ENCODE peak calls at places on chromosome 4, in five cellular contexts. One of them, this sample, is unnamed.

GRCh38 chr4:143351149-143351691 is 14.5 kb downstream of the GAB1 start:
- DNase-seq in GM12891: no peak
- DNase-seq in K562: no peak
- DNase-seq in H1: no peak
- DNase-seq in HepG2: no peak
- DNase-seq in this sample: no peak

GRCh38 chr4:19030048-19030447 is 1008.5 kb upstream of the LCORL start:
- DNase-seq in GM12891: no peak
- DNase-seq in K562: no peak
- DNase-seq in H1: no peak
- DNase-seq in HepG2: no peak
- DNase-seq in this sample: no peak

GRCh38 chr4:150235317-150235716 is 157.1 kb downstream of the DCLK2 start:
- DNase-seq in GM12891: no peak
- DNase-seq in K562: no peak
- DNase-seq in H1: no peak
- DNase-seq in HepG2: no peak
- DNase-seq in this sample: no peak

GRCh38 chr4:10074767-10075105 is 41.9 kb downstream of the WDR1 start:
- DNase-seq in GM12891: peak
- DNase-seq in K562: peak
- DNase-seq in H1: no peak
- DNase-seq in HepG2: no peak
- DNase-seq in this sample: no peak

GRCh38 chr4:54230479-54231418 is 1.7 kb downstream of the PDGFRA start:
- DNase-seq in GM12891: no peak
- DNase-seq in K562: no peak
- DNase-seq in H1: no peak
- DNase-seq in HepG2: no peak
- DNase-seq in this sample: no peak

GRCh38 chr4:129532573-129532972 is 436.6 kb downstream of the C4orf33 start:
- DNase-seq in GM12891: no peak
- DNase-seq in K562: no peak
- DNase-seq in H1: no peak
- DNase-seq in HepG2: no peak
- DNase-seq in this sample: no peak

GRCh38 chr4:37666625-37667071 is 19.5 kb downstream of the RELL1 start:
- DNase-seq in GM12891: no peak
- DNase-seq in K562: no peak
- DNase-seq in H1: no peak
- DNase-seq in HepG2: peak
- DNase-seq in this sample: no peak

GRCh38 chr4:151418856-151419255 is 9.9 kb downstream of the FHIP1A start:
- DNase-seq in GM12891: no peak
- DNase-seq in K562: no peak
- DNase-seq in H1: no peak
- DNase-seq in HepG2: no peak
- DNase-seq in this sample: no peak

GRCh38 chr4:124717101-124717500 is 4.6 kb upstream of the ANKRD50 start:
- DNase-seq in GM12891: no peak
- DNase-seq in K562: no peak
- DNase-seq in H1: no peak
- DNase-seq in HepG2: no peak
- DNase-seq in this sample: no peak

GRCh38 chr4:86894465-86894864 is 2.2 kb upstream of the C4orf36 start:
- DNase-seq in GM12891: no peak
- DNase-seq in K562: no peak
- DNase-seq in H1: no peak
- DNase-seq in HepG2: no peak
- DNase-seq in this sample: no peak

GRCh38 chr4:153143527-153144348 is 60.5 kb upstream of the TRIM2 start:
- DNase-seq in GM12891: no peak
- DNase-seq in K562: peak
- DNase-seq in H1: no peak
- DNase-seq in HepG2: no peak
- DNase-seq in this sample: no peak

GRCh38 chr4:147355849-147356248 is 125.0 kb upstream of the EDNRA start:
- DNase-seq in GM12891: no peak
- DNase-seq in K562: no peak
- DNase-seq in H1: no peak
- DNase-seq in HepG2: no peak
- DNase-seq in this sample: no peak

DNA sequence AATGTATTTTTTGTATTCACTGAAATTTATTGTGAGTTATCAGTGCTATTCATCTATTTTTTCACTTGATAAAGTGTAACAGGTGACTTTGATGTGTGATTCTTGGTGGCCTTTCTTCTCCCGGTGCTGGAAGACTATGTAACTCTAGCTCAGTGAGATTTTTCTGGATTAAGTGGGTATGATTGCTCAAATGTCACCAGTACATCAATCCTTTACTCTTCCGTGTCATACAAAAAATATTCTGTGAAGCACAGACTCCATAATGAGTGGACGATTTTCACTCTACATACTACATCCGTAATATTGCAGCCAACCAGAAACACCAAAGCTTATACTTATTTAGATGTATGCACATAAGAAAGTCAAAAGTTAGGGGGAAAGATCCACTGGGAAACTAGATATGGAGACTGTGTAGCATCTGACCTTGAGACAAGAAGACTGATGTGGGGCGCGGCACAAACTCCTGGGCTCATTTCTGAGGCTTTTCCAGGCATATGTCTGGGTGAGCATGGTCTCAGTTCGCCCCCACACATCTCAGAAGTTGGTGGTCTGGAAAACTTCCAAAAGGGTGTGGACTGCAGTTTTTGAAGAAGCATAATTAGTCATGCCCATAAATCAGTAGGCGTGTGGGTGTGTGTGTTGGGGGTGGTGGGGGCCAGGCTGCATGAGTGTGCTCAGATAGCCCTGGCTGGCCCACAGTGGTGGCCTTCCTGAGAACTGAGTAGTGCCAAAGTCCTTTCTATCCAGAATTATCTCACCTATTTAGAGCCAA is 53.9 kb upstream of the TENM3 start:
- DNase-seq in GM12891: no peak
- DNase-seq in K562: peak
- DNase-seq in H1: no peak
- DNase-seq in HepG2: no peak
- DNase-seq in this sample: no peak
- TF ChIP-seq TAF1 in GM12891: no peak
- TF ChIP-seq TAF1 in K562: no peak
- TF ChIP-seq TAF1 in H1: no peak
- TF ChIP-seq TAF1 in HepG2: no peak
- TF ChIP-seq TAF1 in this sample: no peak

GRCh38 chr4:23871420-23871819 is 18.4 kb downstream of the PPARGC1A start:
- DNase-seq in GM12891: no peak
- DNase-seq in K562: no peak
- DNase-seq in H1: no peak
- DNase-seq in HepG2: no peak
- DNase-seq in this sample: no peak

GRCh38 chr4:23874536-23874901 is 15.3 kb downstream of the PPARGC1A start:
- DNase-seq in GM12891: no peak
- DNase-seq in K562: no peak
- DNase-seq in H1: no peak
- DNase-seq in HepG2: peak
- DNase-seq in this sample: no peak

GRCh38 chr4:23876418-23877089 is 13.3 kb downstream of the PPARGC1A start:
- DNase-seq in GM12891: no peak
- DNase-seq in K562: no peak
- DNase-seq in H1: no peak
- DNase-seq in HepG2: no peak
- DNase-seq in this sample: no peak

GRCh38 chr4:23875317-23875716 is 14.5 kb downstream of the PPARGC1A start:
- DNase-seq in GM12891: no peak
- DNase-seq in K562: no peak
- DNase-seq in H1: no peak
- DNase-seq in HepG2: no peak
- DNase-seq in this sample: no peak

GRCh38 chr4:23873717-23874535 is 15.9 kb downstream of the PPARGC1A start:
- DNase-seq in GM12891: no peak
- DNase-seq in K562: no peak
- DNase-seq in H1: no peak
- DNase-seq in HepG2: no peak
- DNase-seq in this sample: no peak
- TF ChIP-seq POLR2A in GM12891: no peak
- TF ChIP-seq POLR2A in K562: no peak
- TF ChIP-seq POLR2A in H1: no peak
- TF ChIP-seq POLR2A in HepG2: no peak
- TF ChIP-seq POLR2A in this sample: no peak

GRCh38 chr4:123014038-123014437 is 91.6 kb upstream of the NUDT6 start:
- DNase-seq in GM12891: no peak
- DNase-seq in K562: no peak
- DNase-seq in H1: no peak
- DNase-seq in HepG2: no peak
- DNase-seq in this sample: no peak
- TF ChIP-seq TAF1 in GM12891: no peak
- TF ChIP-seq TAF1 in K562: no peak
- TF ChIP-seq TAF1 in H1: no peak
- TF ChIP-seq TAF1 in HepG2: no peak
- TF ChIP-seq TAF1 in this sample: no peak

DNA sequence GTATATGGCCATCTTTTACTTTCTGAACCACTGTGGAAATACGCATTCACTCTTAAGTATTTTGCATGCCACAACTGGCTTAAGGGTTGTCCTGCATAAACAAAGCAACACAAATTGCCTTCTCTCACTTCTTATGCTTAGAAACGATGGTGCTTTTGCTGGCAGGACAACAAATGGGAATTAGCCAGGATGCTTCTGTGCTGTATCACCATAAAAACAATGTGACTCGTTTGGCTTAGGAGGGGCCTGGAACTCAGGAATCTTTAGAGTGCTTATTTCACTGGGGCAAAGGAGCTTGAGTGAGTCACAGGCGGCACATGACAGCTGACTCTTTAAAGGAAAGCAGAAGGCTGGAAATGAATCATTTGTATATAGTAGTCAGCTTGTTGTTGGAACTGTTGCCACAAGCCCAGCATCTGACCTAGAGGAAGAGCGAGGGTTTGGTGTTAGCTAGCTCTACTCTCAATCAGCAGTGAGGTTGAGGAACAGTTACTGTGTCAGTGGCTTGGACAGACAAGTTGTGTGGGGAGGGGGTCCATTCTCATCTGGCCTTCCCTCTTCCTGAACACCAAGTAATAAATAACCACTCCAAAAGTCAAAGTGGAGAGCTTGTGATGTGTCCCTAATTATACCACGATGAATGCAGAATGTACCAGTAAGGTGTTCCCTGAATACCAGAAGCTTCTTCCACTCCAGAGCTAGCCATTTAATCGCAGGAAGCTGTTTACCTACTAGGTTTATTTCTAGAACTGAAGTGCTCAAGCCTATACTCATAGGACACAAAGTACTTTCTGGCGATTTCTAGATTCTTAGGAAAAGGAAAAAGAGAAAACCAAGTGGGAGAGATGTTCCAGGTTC is 293.1 kb downstream of the CAMK2D start:
- DNase-seq in GM12891: no peak
- DNase-seq in K562: no peak
- DNase-seq in H1: peak
- DNase-seq in HepG2: peak
- DNase-seq in this sample: no peak
- TF ChIP-seq POLR2A in GM12891: no peak
- TF ChIP-seq POLR2A in K562: no peak
- TF ChIP-seq POLR2A in H1: no peak
- TF ChIP-seq POLR2A in HepG2: no peak
- TF ChIP-seq POLR2A in this sample: no peak

GRCh38 chr4:113179996-113180395 is 130.5 kb downstream of the ANK2 start:
- DNase-seq in GM12891: no peak
- DNase-seq in K562: no peak
- DNase-seq in H1: no peak
- DNase-seq in HepG2: no peak
- DNase-seq in this sample: no peak

GRCh38 chr4:113181289-113182007 is 132.0 kb downstream of the ANK2 start:
- DNase-seq in GM12891: no peak
- DNase-seq in K562: no peak
- DNase-seq in H1: no peak
- DNase-seq in HepG2: peak
- DNase-seq in this sample: no peak

GRCh38 chr4:113183032-113183573 is 133.7 kb downstream of the ANK2 start:
- DNase-seq in GM12891: no peak
- DNase-seq in K562: no peak
- DNase-seq in H1: no peak
- DNase-seq in HepG2: no peak
- DNase-seq in this sample: no peak

GRCh38 chr4:113173865-113174264 is 124.4 kb downstream of the ANK2 start:
- DNase-seq in GM12891: no peak
- DNase-seq in K562: no peak
- DNase-seq in H1: no peak
- DNase-seq in HepG2: no peak
- DNase-seq in this sample: no peak

DNA sequence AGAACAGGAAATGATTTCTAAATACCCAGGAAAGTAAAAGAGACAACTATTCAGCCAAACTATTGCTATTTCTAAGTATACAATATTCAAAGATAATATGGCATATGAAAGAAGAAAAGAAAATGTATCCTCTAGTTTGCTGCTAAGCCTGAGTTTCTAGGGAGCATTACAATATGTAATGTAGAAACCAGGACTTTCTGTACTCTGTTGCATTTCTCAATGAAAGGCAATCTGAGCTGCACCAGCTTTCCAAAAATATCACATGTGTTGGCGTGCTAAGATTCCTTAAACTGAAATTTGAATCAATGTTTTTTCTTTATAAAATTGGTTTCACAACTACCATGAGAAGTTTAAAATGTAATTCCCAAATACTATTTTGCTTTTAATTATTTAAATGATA is 129.6 kb downstream of the ANK2 start:
- DNase-seq in GM12891: no peak
- DNase-seq in K562: no peak
- DNase-seq in H1: no peak
- DNase-seq in HepG2: no peak
- DNase-seq in this sample: no peak
- TF ChIP-seq TAF1 in GM12891: no peak
- TF ChIP-seq TAF1 in K562: no peak
- TF ChIP-seq TAF1 in H1: no peak
- TF ChIP-seq TAF1 in HepG2: no peak
- TF ChIP-seq TAF1 in this sample: no peak

GRCh38 chr4:8210631-8211030 is 11.5 kb downstream of the SH3TC1 start:
- DNase-seq in GM12891: no peak
- DNase-seq in K562: no peak
- DNase-seq in H1: no peak
- DNase-seq in HepG2: no peak
- DNase-seq in this sample: no peak
- TF ChIP-seq POLR2A in GM12891: no peak
- TF ChIP-seq POLR2A in K562: no peak
- TF ChIP-seq POLR2A in H1: no peak
- TF ChIP-seq POLR2A in HepG2: no peak
- TF ChIP-seq POLR2A in this sample: no peak